ENCODE peak calls at places on chromosomes 1 and 21, in ten cellular contexts. One of them, this sample, is unnamed. For H3K36me3, the result is how much of the 10 kb centered on the place peaks cover.

GRCh38 chr1:232481091-232481490 is 148.8 kb downstream of the SIPA1L2 start:
- DNase-seq in CD8-positive, alpha-beta memory T cell: no peak
- DNase-seq in adrenal gland: no peak
- DNase-seq in PC-3: no peak
- DNase-seq in small intestine: no peak
- DNase-seq in ovary: no peak
- DNase-seq in tibial artery: no peak
- DNase-seq in left ventricle myocardium inferior: no peak
- DNase-seq in tibial nerve: no peak
- DNase-seq in Panc1: no peak
- DNase-seq in this sample: no peak

GRCh38 chr1:67717876-67718275 is 32.9 kb downstream of the GADD45A start:
- DNase-seq in CD8-positive, alpha-beta memory T cell: no peak
- DNase-seq in adrenal gland: no peak
- DNase-seq in PC-3: peak
- DNase-seq in small intestine: peak
- DNase-seq in ovary: no peak
- DNase-seq in tibial artery: no peak
- DNase-seq in left ventricle myocardium inferior: no peak
- DNase-seq in tibial nerve: no peak
- DNase-seq in Panc1: no peak
- DNase-seq in this sample: no peak

GRCh38 chr1:32246888-32247273 is at the start of gene FAM167B:
- DNase-seq in CD8-positive, alpha-beta memory T cell: no peak
- DNase-seq in adrenal gland: no peak
- DNase-seq in PC-3: peak
- DNase-seq in small intestine: no peak
- DNase-seq in ovary: no peak
- DNase-seq in tibial artery: peak
- DNase-seq in left ventricle myocardium inferior: peak
- DNase-seq in tibial nerve: no peak
- DNase-seq in Panc1: no peak
- DNase-seq in this sample: no peak

GRCh38 chr1:105865546-105865945 is 1190.9 kb upstream of the PRMT6 start:
- DNase-seq in CD8-positive, alpha-beta memory T cell: no peak
- DNase-seq in adrenal gland: no peak
- DNase-seq in PC-3: peak
- DNase-seq in small intestine: no peak
- DNase-seq in ovary: no peak
- DNase-seq in tibial artery: no peak
- DNase-seq in left ventricle myocardium inferior: no peak
- DNase-seq in tibial nerve: no peak
- DNase-seq in Panc1: no peak
- DNase-seq in this sample: no peak

GRCh38 chr1:179728266-179728665 is 14.8 kb upstream of the FAM163A start:
- DNase-seq in CD8-positive, alpha-beta memory T cell: no peak
- DNase-seq in adrenal gland: no peak
- DNase-seq in PC-3: peak
- DNase-seq in small intestine: no peak
- DNase-seq in ovary: no peak
- DNase-seq in tibial artery: no peak
- DNase-seq in left ventricle myocardium inferior: no peak
- DNase-seq in tibial nerve: no peak
- DNase-seq in Panc1: no peak
- DNase-seq in this sample: no peak

GRCh38 chr1:58251415-58252073 is 295.0 kb downstream of the OMA1 start:
- DNase-seq in CD8-positive, alpha-beta memory T cell: no peak
- DNase-seq in adrenal gland: no peak
- DNase-seq in PC-3: peak
- DNase-seq in small intestine: no peak
- DNase-seq in ovary: no peak
- DNase-seq in tibial artery: no peak
- DNase-seq in left ventricle myocardium inferior: no peak
- DNase-seq in tibial nerve: no peak
- DNase-seq in Panc1: no peak
- DNase-seq in this sample: no peak

GRCh38 chr1:171742577-171742922 is 685 bp upstream of the VAMP4 start:
- DNase-seq in CD8-positive, alpha-beta memory T cell: no peak
- DNase-seq in adrenal gland: peak
- DNase-seq in PC-3: peak
- DNase-seq in small intestine: no peak
- DNase-seq in ovary: peak
- DNase-seq in tibial artery: peak
- DNase-seq in left ventricle myocardium inferior: peak
- DNase-seq in tibial nerve: peak
- DNase-seq in Panc1: no peak
- DNase-seq in this sample: peak

GRCh38 chr1:246428542-246429308 is 78.4 kb downstream of the SMYD3 start:
- DNase-seq in CD8-positive, alpha-beta memory T cell: no peak
- DNase-seq in adrenal gland: no peak
- DNase-seq in PC-3: peak
- DNase-seq in small intestine: peak
- DNase-seq in ovary: no peak
- DNase-seq in tibial artery: no peak
- DNase-seq in left ventricle myocardium inferior: no peak
- DNase-seq in tibial nerve: no peak
- DNase-seq in Panc1: no peak
- DNase-seq in this sample: no peak

DNA sequence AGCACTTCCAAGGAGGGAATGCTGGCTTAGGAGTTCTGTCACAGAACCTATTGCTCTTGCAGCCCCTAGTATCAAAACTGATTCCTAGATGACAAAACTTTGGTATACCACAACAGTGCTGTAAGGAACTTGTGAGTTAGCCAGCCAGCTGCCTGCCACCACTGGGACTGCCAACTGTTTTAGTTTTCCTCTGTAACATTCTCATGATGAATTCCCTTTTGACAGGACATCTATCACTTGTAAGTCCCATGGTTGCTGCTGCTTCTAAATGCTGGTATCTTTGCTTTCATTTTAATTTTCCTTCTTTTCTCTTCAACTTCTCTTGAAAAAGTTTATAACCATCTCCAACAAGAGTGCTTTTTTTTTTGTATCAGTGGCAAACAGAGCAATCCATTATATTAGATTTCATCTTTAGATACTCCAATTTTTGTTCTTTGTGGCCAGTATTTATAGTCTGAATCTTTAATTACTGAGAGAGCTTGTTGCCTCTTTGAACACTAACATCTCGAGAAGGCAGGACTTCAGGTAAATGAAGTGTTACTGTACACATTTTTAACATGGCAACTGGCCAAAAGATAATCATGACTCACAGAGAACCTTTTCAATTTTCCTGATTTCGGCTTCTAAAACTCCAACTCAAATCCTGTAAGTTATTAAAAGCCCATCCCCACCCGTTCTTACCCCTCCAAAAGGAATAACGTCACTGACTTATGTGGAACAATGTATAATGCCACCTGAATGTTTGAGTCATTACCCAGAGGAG is 19.8 kb downstream of the DBT start:
- DNase-seq in CD8-positive, alpha-beta memory T cell: no peak
- DNase-seq in adrenal gland: peak
- DNase-seq in PC-3: no peak
- DNase-seq in small intestine: no peak
- DNase-seq in ovary: no peak
- DNase-seq in tibial artery: no peak
- DNase-seq in left ventricle myocardium inferior: no peak
- DNase-seq in tibial nerve: no peak
- DNase-seq in Panc1: no peak
- DNase-seq in this sample: no peak
- H3K36me3 ChIP-seq in CD8-positive, alpha-beta memory T cell: under half
- H3K36me3 ChIP-seq in adrenal gland: under half
- H3K36me3 ChIP-seq in PC-3: under half
- H3K36me3 ChIP-seq in small intestine: under half
- H3K36me3 ChIP-seq in ovary: under half
- H3K36me3 ChIP-seq in tibial artery: under half
- H3K36me3 ChIP-seq in left ventricle myocardium inferior: half or more
- H3K36me3 ChIP-seq in tibial nerve: half or more
- H3K36me3 ChIP-seq in Panc1: under half
- H3K36me3 ChIP-seq in this sample: under half

DNA sequence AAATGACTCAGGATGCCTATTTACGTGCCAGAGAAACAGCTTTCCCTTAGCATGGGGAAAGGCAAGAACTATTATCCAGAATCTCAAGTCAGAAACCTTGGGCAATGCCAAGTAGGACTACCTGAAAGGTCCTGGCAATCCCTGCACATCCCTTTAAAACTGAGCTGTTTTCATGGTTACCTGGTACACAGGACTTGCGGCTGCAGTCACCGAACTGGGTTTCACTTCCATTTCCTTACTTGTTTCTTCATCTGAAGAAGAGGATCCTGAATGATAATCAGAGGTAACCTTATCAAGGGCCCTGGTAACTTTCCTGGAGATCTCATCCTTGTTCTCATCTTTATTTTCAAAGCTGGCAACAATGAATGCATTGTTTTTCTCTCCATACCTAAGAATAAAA is 14.3 kb downstream of the BTG3 start:
- DNase-seq in CD8-positive, alpha-beta memory T cell: no peak
- DNase-seq in adrenal gland: no peak
- DNase-seq in PC-3: no peak
- DNase-seq in small intestine: peak
- DNase-seq in ovary: no peak
- DNase-seq in tibial artery: no peak
- DNase-seq in left ventricle myocardium inferior: no peak
- DNase-seq in tibial nerve: no peak
- DNase-seq in Panc1: no peak
- DNase-seq in this sample: no peak
- H3K36me3 ChIP-seq in CD8-positive, alpha-beta memory T cell: under half
- H3K36me3 ChIP-seq in adrenal gland: under half
- H3K36me3 ChIP-seq in PC-3: under half
- H3K36me3 ChIP-seq in small intestine: under half
- H3K36me3 ChIP-seq in ovary: under half
- H3K36me3 ChIP-seq in tibial artery: under half
- H3K36me3 ChIP-seq in left ventricle myocardium inferior: half or more
- H3K36me3 ChIP-seq in tibial nerve: half or more
- H3K36me3 ChIP-seq in Panc1: under half
- H3K36me3 ChIP-seq in this sample: under half

GRCh38 chr1:156155760-156156495 is 2.5 kb downstream of the SEMA4A start:
- DNase-seq in CD8-positive, alpha-beta memory T cell: no peak
- DNase-seq in adrenal gland: no peak
- DNase-seq in PC-3: no peak
- DNase-seq in small intestine: no peak
- DNase-seq in ovary: no peak
- DNase-seq in tibial artery: no peak
- DNase-seq in left ventricle myocardium inferior: no peak
- DNase-seq in tibial nerve: no peak
- DNase-seq in Panc1: no peak
- DNase-seq in this sample: no peak
- H3K36me3 ChIP-seq in CD8-positive, alpha-beta memory T cell: under half
- H3K36me3 ChIP-seq in adrenal gland: under half
- H3K36me3 ChIP-seq in PC-3: under half
- H3K36me3 ChIP-seq in small intestine: under half
- H3K36me3 ChIP-seq in ovary: under half
- H3K36me3 ChIP-seq in tibial artery: under half
- H3K36me3 ChIP-seq in left ventricle myocardium inferior: under half
- H3K36me3 ChIP-seq in tibial nerve: under half
- H3K36me3 ChIP-seq in Panc1: under half
- H3K36me3 ChIP-seq in this sample: under half

DNA sequence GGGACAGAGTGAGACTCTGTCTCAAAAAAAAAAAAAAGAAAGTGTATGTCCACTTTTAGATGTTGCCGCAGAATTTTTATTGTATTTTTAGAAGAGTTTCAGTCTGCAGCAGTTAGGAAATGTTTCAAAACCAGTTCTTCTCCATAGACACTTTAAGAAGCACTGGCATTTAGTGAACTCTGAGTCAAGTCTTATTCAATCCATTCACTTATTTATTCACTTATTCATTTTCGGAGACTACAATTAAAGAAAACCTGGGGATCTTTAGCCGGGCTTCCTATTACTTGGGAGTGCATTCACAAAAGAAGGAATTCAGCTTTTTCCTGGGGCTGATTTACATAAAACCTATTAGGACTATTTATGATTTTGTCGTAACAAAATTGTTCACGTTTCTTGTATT is 12.3 kb downstream of the RCAN3 start:
- DNase-seq in CD8-positive, alpha-beta memory T cell: no peak
- DNase-seq in adrenal gland: no peak
- DNase-seq in PC-3: peak
- DNase-seq in small intestine: no peak
- DNase-seq in ovary: no peak
- DNase-seq in tibial artery: no peak
- DNase-seq in left ventricle myocardium inferior: no peak
- DNase-seq in tibial nerve: no peak
- DNase-seq in Panc1: no peak
- DNase-seq in this sample: no peak
- H3K36me3 ChIP-seq in CD8-positive, alpha-beta memory T cell: under half
- H3K36me3 ChIP-seq in adrenal gland: under half
- H3K36me3 ChIP-seq in PC-3: under half
- H3K36me3 ChIP-seq in small intestine: under half
- H3K36me3 ChIP-seq in ovary: under half
- H3K36me3 ChIP-seq in tibial artery: under half
- H3K36me3 ChIP-seq in left ventricle myocardium inferior: under half
- H3K36me3 ChIP-seq in tibial nerve: under half
- H3K36me3 ChIP-seq in Panc1: under half
- H3K36me3 ChIP-seq in this sample: under half

GRCh38 chr1:30990594-30990993 is 74.9 kb downstream of the PUM1 start:
- DNase-seq in CD8-positive, alpha-beta memory T cell: no peak
- DNase-seq in adrenal gland: no peak
- DNase-seq in PC-3: no peak
- DNase-seq in small intestine: no peak
- DNase-seq in ovary: no peak
- DNase-seq in tibial artery: no peak
- DNase-seq in left ventricle myocardium inferior: no peak
- DNase-seq in tibial nerve: no peak
- DNase-seq in Panc1: no peak
- DNase-seq in this sample: no peak
- H3K36me3 ChIP-seq in CD8-positive, alpha-beta memory T cell: under half
- H3K36me3 ChIP-seq in adrenal gland: under half
- H3K36me3 ChIP-seq in PC-3: half or more
- H3K36me3 ChIP-seq in small intestine: under half
- H3K36me3 ChIP-seq in ovary: under half
- H3K36me3 ChIP-seq in tibial artery: under half
- H3K36me3 ChIP-seq in left ventricle myocardium inferior: under half
- H3K36me3 ChIP-seq in tibial nerve: under half
- H3K36me3 ChIP-seq in Panc1: under half
- H3K36me3 ChIP-seq in this sample: under half